ENCODE peak calls at places on chromosomes 4 and X, in five cellular contexts. One of them, this sample, is unnamed.

GRCh38 chr4:166493828-166494432 is 620.9 kb downstream of the TLL1 start:
- DNase-seq in HepG2: no peak
- DNase-seq in HEK293T: no peak
- DNase-seq in SK-N-SH: no peak
- DNase-seq in GM12878: no peak
- DNase-seq in this sample: no peak

GRCh38 chr4:123217676-123218075 is 178.9 kb upstream of the SPRY1 start:
- DNase-seq in SK-N-SH: no peak
- DNase-seq in GM12878: no peak
- DNase-seq in HepG2: no peak
- DNase-seq in HEK293T: peak
- DNase-seq in this sample: no peak

GRCh38 chr4:107740950-107741701 is 21.1 kb upstream of the PAPSS1 start:
- DNase-seq in HEK293T: peak
- DNase-seq in SK-N-SH: no peak
- DNase-seq in HepG2: no peak
- DNase-seq in GM12878: no peak
- DNase-seq in this sample: no peak

GRCh38 chr4:155941085-155941484 is 12.6 kb downstream of the CTSO start:
- DNase-seq in SK-N-SH: no peak
- DNase-seq in GM12878: no peak
- DNase-seq in HepG2: no peak
- DNase-seq in HEK293T: no peak
- DNase-seq in this sample: no peak

GRCh38 chrX:130330706-130331105 is 9.0 kb upstream of the SLC25A14 start:
- DNase-seq in HEK293T: peak
- DNase-seq in HepG2: peak
- DNase-seq in GM12878: peak
- DNase-seq in SK-N-SH: peak
- DNase-seq in this sample: peak

GRCh38 chrX:37905436-37906147 is 58.2 kb upstream of the DYNLT3 start:
- DNase-seq in HEK293T: peak
- DNase-seq in GM12878: no peak
- DNase-seq in HepG2: no peak
- DNase-seq in SK-N-SH: peak
- DNase-seq in this sample: peak

GRCh38 chr4:113878718-113879117 is 100.7 kb downstream of the ARSJ start:
- DNase-seq in HepG2: peak
- DNase-seq in GM12878: no peak
- DNase-seq in SK-N-SH: peak
- DNase-seq in HEK293T: peak
- DNase-seq in this sample: no peak

GRCh38 chr4:140271553-140271952 is 101.9 kb upstream of the SCOC start:
- DNase-seq in HepG2: no peak
- DNase-seq in GM12878: no peak
- DNase-seq in HEK293T: no peak
- DNase-seq in SK-N-SH: no peak
- DNase-seq in this sample: no peak

GRCh38 chr4:8905773-8906667 is 34.4 kb upstream of the HMX1 start:
- DNase-seq in HepG2: no peak
- DNase-seq in HEK293T: no peak
- DNase-seq in GM12878: no peak
- DNase-seq in SK-N-SH: peak
- DNase-seq in this sample: no peak

GRCh38 chrX:41265615-41266014 is 68.3 kb upstream of the DDX3X start:
- DNase-seq in SK-N-SH: no peak
- DNase-seq in HEK293T: no peak
- DNase-seq in HepG2: no peak
- DNase-seq in GM12878: no peak
- DNase-seq in this sample: no peak

GRCh38 chrX:139930923-139931645 is 1.8 kb downstream of the ATP11C start:
- DNase-seq in GM12878: no peak
- DNase-seq in HepG2: peak
- DNase-seq in HEK293T: peak
- DNase-seq in SK-N-SH: peak
- DNase-seq in this sample: peak

GRCh38 chr4:139606600-139607301 is 50.7 kb upstream of the SETD7 start:
- DNase-seq in SK-N-SH: no peak
- DNase-seq in HEK293T: no peak
- DNase-seq in GM12878: no peak
- DNase-seq in HepG2: no peak
- DNase-seq in this sample: peak

GRCh38 chr4:36399762-36400353 is 118.4 kb downstream of the DTHD1 start:
- DNase-seq in GM12878: peak
- DNase-seq in HEK293T: peak
- DNase-seq in HepG2: peak
- DNase-seq in SK-N-SH: no peak
- DNase-seq in this sample: peak

GRCh38 chrX:40651620-40652223 is 4.4 kb upstream of the CXorf38 start:
- DNase-seq in HepG2: peak
- DNase-seq in GM12878: no peak
- DNase-seq in HEK293T: peak
- DNase-seq in SK-N-SH: peak
- DNase-seq in this sample: peak

GRCh38 chrX:30530591-30530990 is 47.0 kb downstream of the TASL start:
- DNase-seq in HepG2: no peak
- DNase-seq in SK-N-SH: no peak
- DNase-seq in GM12878: no peak
- DNase-seq in HEK293T: no peak
- DNase-seq in this sample: no peak

DNA sequence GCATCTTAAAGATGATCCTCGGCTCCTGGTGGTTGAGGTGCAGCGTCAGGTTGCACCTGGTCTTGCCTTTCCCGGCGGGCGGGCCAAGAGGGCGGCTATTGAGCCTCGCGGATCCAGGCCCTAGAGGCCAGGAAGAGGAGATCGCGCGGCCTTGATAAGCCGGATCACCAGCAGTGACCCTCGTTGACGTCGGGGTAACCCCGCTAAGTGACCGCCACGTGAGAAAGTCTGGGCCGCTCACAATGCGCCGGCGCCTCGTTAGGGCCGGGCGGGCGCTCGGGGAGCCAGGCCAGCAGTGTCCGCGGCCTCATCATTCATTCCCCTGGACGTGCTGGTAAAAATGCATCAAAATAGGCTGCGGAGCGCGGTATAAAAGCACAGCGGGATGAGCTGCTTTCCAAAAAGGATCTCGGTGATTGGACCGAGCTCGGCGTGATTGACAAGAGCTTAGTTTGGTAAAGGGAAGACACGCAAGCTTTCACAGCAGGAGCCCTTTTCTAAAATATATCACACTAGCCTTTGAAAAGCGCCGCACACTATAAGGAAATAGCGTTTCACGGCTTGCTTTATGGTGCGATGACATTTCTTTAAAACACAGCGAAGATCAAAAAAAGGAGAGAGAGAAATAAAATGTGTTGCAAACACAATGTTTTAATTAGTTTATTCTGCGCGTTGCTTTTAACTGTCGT is 15.9 kb upstream of the ZIC3 start:
- DNase-seq in GM12878: no peak
- DNase-seq in HepG2: no peak
- DNase-seq in SK-N-SH: no peak
- DNase-seq in HEK293T: no peak
- DNase-seq in this sample: no peak
- TF ChIP-seq FOXM1 in GM12878: no peak
- TF ChIP-seq FOXM1 in HepG2: no peak
- TF ChIP-seq FOXM1 in SK-N-SH: no peak
- TF ChIP-seq FOXM1 in HEK293T: no peak
- TF ChIP-seq FOXM1 in this sample: no peak

DNA sequence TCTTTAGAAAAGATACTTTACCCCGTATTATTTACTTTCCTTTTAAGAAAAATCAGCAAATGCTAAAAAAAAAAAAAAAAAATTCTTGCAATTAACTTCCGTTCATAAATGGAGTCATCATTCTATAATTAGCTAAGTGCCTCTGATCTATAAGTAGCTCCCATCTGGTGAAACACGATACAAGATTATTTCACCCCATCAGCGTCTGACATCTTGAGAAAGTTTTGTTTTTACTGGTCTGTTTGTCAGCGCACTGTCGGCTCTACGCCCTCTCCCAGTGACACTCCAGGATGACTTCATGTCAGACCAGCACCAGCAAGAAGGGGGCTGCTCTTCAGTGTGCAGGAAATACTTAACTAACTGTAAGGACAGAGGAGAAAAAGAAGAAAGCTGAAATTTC is 108.3 kb downstream of the AFAP1 start:
- DNase-seq in SK-N-SH: no peak
- DNase-seq in GM12878: no peak
- DNase-seq in HEK293T: peak
- DNase-seq in HepG2: no peak
- DNase-seq in this sample: peak
- TF ChIP-seq FOXM1 in SK-N-SH: no peak
- TF ChIP-seq FOXM1 in GM12878: no peak
- TF ChIP-seq FOXM1 in HEK293T: no peak
- TF ChIP-seq FOXM1 in HepG2: no peak
- TF ChIP-seq FOXM1 in this sample: no peak

DNA sequence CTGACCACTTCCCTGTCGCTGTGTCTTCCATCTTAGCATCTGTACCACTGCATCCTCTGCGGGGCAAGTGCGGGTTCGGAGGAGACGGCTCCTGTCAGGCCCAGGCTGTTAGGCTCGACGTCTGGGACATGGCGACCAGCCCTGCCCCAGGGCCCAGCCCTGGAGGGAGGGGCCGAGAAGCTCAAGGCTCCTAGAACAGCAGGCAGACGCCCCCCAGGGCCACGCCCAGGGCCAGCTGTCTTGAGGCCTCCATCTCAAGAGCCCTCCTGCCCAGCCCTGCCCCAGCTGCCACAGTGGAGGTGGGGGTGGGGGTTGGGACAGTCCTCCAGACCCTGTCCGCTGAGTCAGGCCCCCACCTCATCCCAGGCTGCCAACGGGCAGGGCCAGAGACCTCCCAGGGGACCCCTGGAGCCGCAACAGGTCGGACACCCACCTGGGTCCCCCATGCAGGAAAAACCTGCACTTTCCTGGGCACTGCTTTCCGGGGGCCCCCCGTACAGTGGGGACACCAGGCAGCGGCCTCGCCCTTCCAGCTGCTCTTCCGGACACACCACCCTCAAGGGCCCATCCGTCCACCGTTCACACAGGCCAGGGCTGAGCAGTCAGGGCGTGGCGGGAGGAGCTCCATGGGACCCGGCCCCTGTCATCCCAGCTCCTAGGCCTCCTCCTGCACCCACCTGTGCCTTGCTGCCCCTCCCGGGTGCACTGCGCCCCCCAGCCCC is 83.1 kb downstream of the FAM53A start:
- DNase-seq in HepG2: no peak
- DNase-seq in GM12878: no peak
- DNase-seq in HEK293T: no peak
- DNase-seq in SK-N-SH: no peak
- DNase-seq in this sample: no peak
- TF ChIP-seq FOXM1 in HepG2: no peak
- TF ChIP-seq FOXM1 in GM12878: no peak
- TF ChIP-seq FOXM1 in HEK293T: no peak
- TF ChIP-seq FOXM1 in SK-N-SH: no peak
- TF ChIP-seq FOXM1 in this sample: no peak

DNA sequence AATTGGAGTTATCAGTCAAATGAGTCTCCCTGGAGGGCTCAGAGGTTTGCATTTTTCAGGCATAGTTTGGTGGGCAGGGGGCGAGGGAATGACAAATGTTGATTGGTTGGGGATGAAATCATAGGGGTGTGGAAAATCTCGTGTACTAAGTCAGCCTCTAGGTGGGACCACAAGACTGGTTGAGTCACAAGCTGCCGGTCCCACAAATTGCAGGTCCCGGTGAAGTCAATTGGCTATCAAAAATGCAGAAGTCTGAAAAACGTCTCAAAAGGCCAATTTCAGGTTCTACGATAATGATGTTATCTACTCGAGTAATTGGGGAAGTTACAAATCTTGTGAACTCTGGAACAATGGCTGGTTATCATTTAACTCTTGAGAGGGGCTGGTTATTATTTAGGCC is 98.8 kb upstream of the DHX15 start:
- DNase-seq in HEK293T: no peak
- DNase-seq in SK-N-SH: no peak
- DNase-seq in GM12878: no peak
- DNase-seq in HepG2: no peak
- DNase-seq in this sample: no peak
- TF ChIP-seq FOXM1 in HEK293T: no peak
- TF ChIP-seq FOXM1 in SK-N-SH: no peak
- TF ChIP-seq FOXM1 in GM12878: no peak
- TF ChIP-seq FOXM1 in HepG2: no peak
- TF ChIP-seq FOXM1 in this sample: no peak

DNA sequence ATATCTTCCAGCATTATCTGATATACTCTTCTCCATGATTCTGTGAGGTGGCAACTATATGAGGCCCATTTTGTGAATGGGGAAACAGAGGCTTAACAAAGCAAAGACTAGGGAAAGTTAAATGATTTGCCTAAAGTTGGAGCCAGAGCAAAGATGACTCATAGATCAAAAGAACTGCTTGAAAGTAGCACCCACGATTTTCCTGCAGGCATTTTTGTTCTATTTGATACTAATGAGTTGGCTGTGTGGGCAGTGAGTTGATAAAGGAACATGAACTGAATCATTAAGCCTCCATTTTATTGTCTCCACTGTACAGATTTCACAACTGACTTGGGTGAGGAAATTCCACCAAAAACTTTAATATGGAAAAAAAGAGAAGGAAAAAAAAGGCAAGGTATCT is 138.9 kb upstream of the IGFBP7 start:
- DNase-seq in GM12878: no peak
- DNase-seq in SK-N-SH: no peak
- DNase-seq in HepG2: no peak
- DNase-seq in HEK293T: no peak
- DNase-seq in this sample: no peak
- TF ChIP-seq FOXM1 in GM12878: no peak
- TF ChIP-seq FOXM1 in SK-N-SH: no peak
- TF ChIP-seq FOXM1 in HepG2: no peak
- TF ChIP-seq FOXM1 in HEK293T: no peak
- TF ChIP-seq FOXM1 in this sample: no peak

GRCh38 chrX:18174209-18174608 is 46.5 kb downstream of the BEND2 start:
- DNase-seq in GM12878: no peak
- DNase-seq in HepG2: no peak
- DNase-seq in SK-N-SH: no peak
- DNase-seq in HEK293T: no peak
- DNase-seq in this sample: peak

GRCh38 chrX:18179446-18179845 is 41.2 kb downstream of the BEND2 start:
- DNase-seq in SK-N-SH: no peak
- DNase-seq in HepG2: no peak
- DNase-seq in HEK293T: no peak
- DNase-seq in GM12878: no peak
- DNase-seq in this sample: peak

GRCh38 chrX:18170910-18171309 is 49.8 kb downstream of the BEND2 start:
- DNase-seq in SK-N-SH: no peak
- DNase-seq in HepG2: no peak
- DNase-seq in GM12878: no peak
- DNase-seq in HEK293T: no peak
- DNase-seq in this sample: no peak

GRCh38 chrX:18172970-18173369 is 47.7 kb downstream of the BEND2 start:
- DNase-seq in GM12878: no peak
- DNase-seq in HEK293T: no peak
- DNase-seq in HepG2: no peak
- DNase-seq in SK-N-SH: no peak
- DNase-seq in this sample: no peak

GRCh38 chrX:18173494-18174180 is 47.0 kb downstream of the BEND2 start:
- DNase-seq in HepG2: no peak
- DNase-seq in GM12878: no peak
- DNase-seq in SK-N-SH: no peak
- DNase-seq in HEK293T: no peak
- DNase-seq in this sample: peak
- TF ChIP-seq FOXM1 in HepG2: no peak
- TF ChIP-seq FOXM1 in GM12878: no peak
- TF ChIP-seq FOXM1 in SK-N-SH: no peak
- TF ChIP-seq FOXM1 in HEK293T: no peak
- TF ChIP-seq FOXM1 in this sample: no peak

GRCh38 chrX:47991263-47992092 is 12.3 kb downstream of the ZNF182 start:
- DNase-seq in HEK293T: no peak
- DNase-seq in SK-N-SH: no peak
- DNase-seq in GM12878: no peak
- DNase-seq in HepG2: no peak
- DNase-seq in this sample: no peak
- TF ChIP-seq FOXM1 in HEK293T: no peak
- TF ChIP-seq FOXM1 in SK-N-SH: no peak
- TF ChIP-seq FOXM1 in GM12878: no peak
- TF ChIP-seq FOXM1 in HepG2: no peak
- TF ChIP-seq FOXM1 in this sample: no peak

This sample was measured in K562.